ENCODE peak calls at places on chromosomes 12 and 14, in five cellular contexts. One of them, this sample, is unnamed.

GRCh38 chr12:125203145-125203765 is 138.0 kb downstream of the AACS start:
- DNase-seq in MCF 10A: peak
- DNase-seq in lower leg skin: no peak
- DNase-seq in CD4-positive, alpha-beta T cell: no peak
- DNase-seq in endothelial cell: no peak
- DNase-seq in this sample: no peak

GRCh38 chr12:122969657-122970056 is 3.4 kb upstream of the ABCB9 start:
- DNase-seq in CD4-positive, alpha-beta T cell: no peak
- DNase-seq in MCF 10A: no peak
- DNase-seq in endothelial cell: no peak
- DNase-seq in lower leg skin: no peak
- DNase-seq in this sample: no peak

GRCh38 chr14:55136241-55136640 is 7.2 kb downstream of the LGALS3 start:
- DNase-seq in CD4-positive, alpha-beta T cell: no peak
- DNase-seq in MCF 10A: no peak
- DNase-seq in lower leg skin: no peak
- DNase-seq in endothelial cell: no peak
- DNase-seq in this sample: no peak

GRCh38 chr12:25694072-25694471 is 141.0 kb upstream of the LMNTD1 start:
- DNase-seq in MCF 10A: peak
- DNase-seq in lower leg skin: peak
- DNase-seq in endothelial cell: no peak
- DNase-seq in CD4-positive, alpha-beta T cell: no peak
- DNase-seq in this sample: no peak

GRCh38 chr14:77100961-77101360 is 2.9 kb downstream of the CIPC start:
- DNase-seq in MCF 10A: no peak
- DNase-seq in endothelial cell: no peak
- DNase-seq in CD4-positive, alpha-beta T cell: no peak
- DNase-seq in lower leg skin: no peak
- DNase-seq in this sample: no peak

GRCh38 chr12:121925361-121925725 is 7.0 kb downstream of the CFAP251 start:
- DNase-seq in MCF 10A: no peak
- DNase-seq in CD4-positive, alpha-beta T cell: no peak
- DNase-seq in lower leg skin: no peak
- DNase-seq in endothelial cell: no peak
- DNase-seq in this sample: no peak

GRCh38 chr12:32885831-32886230 is 10.7 kb downstream of the PKP2 start:
- DNase-seq in MCF 10A: no peak
- DNase-seq in CD4-positive, alpha-beta T cell: no peak
- DNase-seq in lower leg skin: no peak
- DNase-seq in endothelial cell: no peak
- DNase-seq in this sample: no peak

GRCh38 chr12:14769462-14769836 is 33.8 kb downstream of the WBP11 start:
- DNase-seq in lower leg skin: no peak
- DNase-seq in CD4-positive, alpha-beta T cell: no peak
- DNase-seq in MCF 10A: no peak
- DNase-seq in endothelial cell: peak
- DNase-seq in this sample: no peak

GRCh38 chr14:36829547-36829946 is 167.9 kb downstream of the PAX9 start:
- DNase-seq in lower leg skin: no peak
- DNase-seq in MCF 10A: no peak
- DNase-seq in CD4-positive, alpha-beta T cell: no peak
- DNase-seq in endothelial cell: no peak
- DNase-seq in this sample: no peak

GRCh38 chr12:21500786-21501257 is 613 bp downstream of the RECQL start:
- DNase-seq in MCF 10A: no peak
- DNase-seq in CD4-positive, alpha-beta T cell: no peak
- DNase-seq in endothelial cell: no peak
- DNase-seq in lower leg skin: no peak
- DNase-seq in this sample: no peak

GRCh38 chr12:6840428-6841138 is at the start of gene GNB3:
- DNase-seq in CD4-positive, alpha-beta T cell: no peak
- DNase-seq in MCF 10A: no peak
- DNase-seq in endothelial cell: no peak
- DNase-seq in lower leg skin: no peak
- DNase-seq in this sample: no peak

GRCh38 chr12:101076940-101077351 is 133.1 kb downstream of the SLC5A8 start:
- DNase-seq in lower leg skin: no peak
- DNase-seq in CD4-positive, alpha-beta T cell: no peak
- DNase-seq in MCF 10A: no peak
- DNase-seq in endothelial cell: no peak
- DNase-seq in this sample: no peak

GRCh38 chr12:64125913-64126312 is 96.2 kb downstream of the KICS2 start:
- DNase-seq in MCF 10A: no peak
- DNase-seq in endothelial cell: no peak
- DNase-seq in CD4-positive, alpha-beta T cell: no peak
- DNase-seq in lower leg skin: no peak
- DNase-seq in this sample: no peak

GRCh38 chr12:124744659-124745467 is 118.8 kb downstream of the SCARB1 start:
- DNase-seq in MCF 10A: no peak
- DNase-seq in endothelial cell: no peak
- DNase-seq in lower leg skin: no peak
- DNase-seq in CD4-positive, alpha-beta T cell: no peak
- DNase-seq in this sample: no peak

GRCh38 chr12:8692573-8692972 is 5.2 kb upstream of the RIMKLB start:
- DNase-seq in endothelial cell: peak
- DNase-seq in CD4-positive, alpha-beta T cell: no peak
- DNase-seq in lower leg skin: no peak
- DNase-seq in MCF 10A: no peak
- DNase-seq in this sample: no peak

GRCh38 chr12:108701779-108702435 is 29.4 kb downstream of the CORO1C start:
- DNase-seq in endothelial cell: no peak
- DNase-seq in CD4-positive, alpha-beta T cell: no peak
- DNase-seq in MCF 10A: peak
- DNase-seq in lower leg skin: no peak
- DNase-seq in this sample: no peak

GRCh38 chr14:103143535-103143934 is 20.3 kb downstream of the TNFAIP2 start:
- DNase-seq in MCF 10A: no peak
- DNase-seq in lower leg skin: no peak
- DNase-seq in CD4-positive, alpha-beta T cell: no peak
- DNase-seq in endothelial cell: no peak
- DNase-seq in this sample: no peak

GRCh38 chr12:20455001-20455706 is 86.8 kb downstream of the PDE3A start:
- DNase-seq in MCF 10A: no peak
- DNase-seq in endothelial cell: no peak
- DNase-seq in lower leg skin: no peak
- DNase-seq in CD4-positive, alpha-beta T cell: no peak
- DNase-seq in this sample: no peak

GRCh38 chr12:110102255-110102654 is 21.9 kb upstream of the IFT81 start:
- DNase-seq in CD4-positive, alpha-beta T cell: no peak
- DNase-seq in MCF 10A: peak
- DNase-seq in lower leg skin: no peak
- DNase-seq in endothelial cell: peak
- DNase-seq in this sample: no peak

GRCh38 chr12:106255952-106256351 is 8.1 kb upstream of the CKAP4 start:
- DNase-seq in lower leg skin: no peak
- DNase-seq in CD4-positive, alpha-beta T cell: no peak
- DNase-seq in endothelial cell: no peak
- DNase-seq in MCF 10A: no peak
- DNase-seq in this sample: no peak

GRCh38 chr14:74596747-74597456 is 15.1 kb downstream of the LTBP2 start:
- DNase-seq in endothelial cell: no peak
- DNase-seq in MCF 10A: no peak
- DNase-seq in lower leg skin: no peak
- DNase-seq in CD4-positive, alpha-beta T cell: no peak
- DNase-seq in this sample: no peak

GRCh38 chr12:90546511-90546910 is 408.5 kb downstream of the CCER1 start:
- DNase-seq in lower leg skin: no peak
- DNase-seq in CD4-positive, alpha-beta T cell: no peak
- DNase-seq in endothelial cell: no peak
- DNase-seq in MCF 10A: no peak
- DNase-seq in this sample: no peak

GRCh38 chr12:54286042-54286931 is 5.8 kb downstream of the HNRNPA1 start:
- DNase-seq in CD4-positive, alpha-beta T cell: no peak
- DNase-seq in endothelial cell: no peak
- DNase-seq in lower leg skin: no peak
- DNase-seq in MCF 10A: peak
- DNase-seq in this sample: no peak

GRCh38 chr12:47207829-47208248 is 128.1 kb upstream of the AMIGO2 start:
- DNase-seq in lower leg skin: no peak
- DNase-seq in endothelial cell: no peak
- DNase-seq in MCF 10A: no peak
- DNase-seq in CD4-positive, alpha-beta T cell: no peak
- DNase-seq in this sample: no peak

GRCh38 chr12:100539209-100539608 is 34.3 kb upstream of the GAS2L3 start:
- DNase-seq in endothelial cell: peak
- DNase-seq in lower leg skin: no peak
- DNase-seq in CD4-positive, alpha-beta T cell: no peak
- DNase-seq in MCF 10A: peak
- DNase-seq in this sample: peak

GRCh38 chr12:132886529-132887477 is 602 bp downstream of the CHFR start:
- DNase-seq in MCF 10A: no peak
- DNase-seq in CD4-positive, alpha-beta T cell: peak
- DNase-seq in endothelial cell: peak
- DNase-seq in lower leg skin: no peak
- DNase-seq in this sample: no peak

GRCh38 chr12:116142936-116143882 is 134.3 kb downstream of the MED13L start:
- DNase-seq in lower leg skin: no peak
- DNase-seq in CD4-positive, alpha-beta T cell: no peak
- DNase-seq in MCF 10A: peak
- DNase-seq in endothelial cell: no peak
- DNase-seq in this sample: no peak

GRCh38 chr12:11650697-11651281 is 1.3 kb downstream of the ETV6 start:
- DNase-seq in lower leg skin: no peak
- DNase-seq in MCF 10A: peak
- DNase-seq in endothelial cell: no peak
- DNase-seq in CD4-positive, alpha-beta T cell: no peak
- DNase-seq in this sample: no peak

GRCh38 chr12:6607751-6608591 is 792 bp upstream of the CHD4 start:
- DNase-seq in endothelial cell: no peak
- DNase-seq in CD4-positive, alpha-beta T cell: peak
- DNase-seq in lower leg skin: peak
- DNase-seq in MCF 10A: peak
- DNase-seq in this sample: no peak

GRCh38 chr12:89479982-89480381 is 44.6 kb downstream of the GALNT4 start:
- DNase-seq in MCF 10A: no peak
- DNase-seq in CD4-positive, alpha-beta T cell: no peak
- DNase-seq in endothelial cell: no peak
- DNase-seq in lower leg skin: no peak
- DNase-seq in this sample: no peak

GRCh38 chr12:28622416-28622815 is 432.2 kb downstream of the CCDC91 start:
- DNase-seq in lower leg skin: no peak
- DNase-seq in endothelial cell: no peak
- DNase-seq in CD4-positive, alpha-beta T cell: no peak
- DNase-seq in MCF 10A: peak
- DNase-seq in this sample: no peak

DNA sequence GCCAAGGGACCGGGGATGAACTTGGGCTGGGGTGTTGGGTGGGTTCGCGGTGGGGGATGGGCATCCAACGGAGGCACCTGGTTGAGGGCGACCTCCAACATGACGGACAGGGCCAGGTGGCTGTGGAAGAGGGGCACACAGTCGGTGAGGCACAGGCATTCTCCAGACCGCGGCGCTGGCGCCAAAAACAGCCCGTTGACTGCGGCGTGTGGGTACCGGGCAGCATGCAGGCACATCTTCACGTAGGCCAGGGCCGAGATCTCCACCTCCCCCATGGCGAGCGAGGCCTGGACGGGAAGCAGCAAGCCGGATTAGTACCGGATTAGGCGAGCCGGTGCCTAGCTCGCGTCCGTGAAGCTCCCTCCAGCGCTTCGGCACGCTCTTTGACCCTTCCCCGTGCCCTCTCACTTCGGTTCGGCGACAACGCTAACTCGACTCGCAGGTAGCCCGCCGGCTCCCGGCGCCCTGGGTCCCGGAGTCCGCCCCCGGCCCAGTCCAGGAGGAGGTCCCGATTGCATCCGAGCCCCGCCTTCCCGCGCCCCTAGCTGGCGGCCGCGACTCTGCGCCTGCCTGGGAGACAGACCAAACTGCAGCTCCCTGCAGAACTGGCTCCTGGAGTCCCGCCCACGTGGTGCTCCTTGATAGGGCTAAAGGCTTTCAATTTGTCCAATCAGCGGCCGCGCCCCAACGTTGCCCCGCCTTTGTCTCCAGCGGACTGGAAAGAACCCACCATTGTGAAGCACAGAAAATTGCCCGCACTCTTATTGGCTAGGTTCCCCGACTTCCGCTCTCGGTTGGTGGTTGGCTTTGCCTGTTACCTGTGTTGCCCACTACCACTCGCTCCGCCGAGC is at the start of gene EMC9:
- DNase-seq in lower leg skin: peak
- DNase-seq in endothelial cell: peak
- DNase-seq in MCF 10A: peak
- DNase-seq in CD4-positive, alpha-beta T cell: peak
- DNase-seq in this sample: peak
- TF ChIP-seq CTCF in lower leg skin: no peak
- TF ChIP-seq CTCF in endothelial cell: no peak
- TF ChIP-seq CTCF in MCF 10A: peak
- TF ChIP-seq CTCF in CD4-positive, alpha-beta T cell: no peak
- TF ChIP-seq CTCF in this sample: peak

GRCh38 chr14:33469898-33470297 is 481.0 kb downstream of the EGLN3 start:
- DNase-seq in endothelial cell: no peak
- DNase-seq in MCF 10A: no peak
- DNase-seq in lower leg skin: no peak
- DNase-seq in CD4-positive, alpha-beta T cell: no peak
- DNase-seq in this sample: no peak

GRCh38 chr14:33477752-33478151 is 473.1 kb downstream of the EGLN3 start:
- DNase-seq in endothelial cell: no peak
- DNase-seq in lower leg skin: no peak
- DNase-seq in MCF 10A: no peak
- DNase-seq in CD4-positive, alpha-beta T cell: no peak
- DNase-seq in this sample: no peak

GRCh38 chr14:33480589-33481184 is 470.2 kb downstream of the EGLN3 start:
- DNase-seq in endothelial cell: no peak
- DNase-seq in CD4-positive, alpha-beta T cell: no peak
- DNase-seq in MCF 10A: no peak
- DNase-seq in lower leg skin: no peak
- DNase-seq in this sample: no peak

GRCh38 chr14:33475623-33476022 is 475.3 kb downstream of the EGLN3 start:
- DNase-seq in CD4-positive, alpha-beta T cell: no peak
- DNase-seq in lower leg skin: no peak
- DNase-seq in MCF 10A: peak
- DNase-seq in endothelial cell: peak
- DNase-seq in this sample: no peak
- TF ChIP-seq CTCF in CD4-positive, alpha-beta T cell: no peak
- TF ChIP-seq CTCF in lower leg skin: no peak
- TF ChIP-seq CTCF in MCF 10A: peak
- TF ChIP-seq CTCF in endothelial cell: peak
- TF ChIP-seq CTCF in this sample: peak

DNA sequence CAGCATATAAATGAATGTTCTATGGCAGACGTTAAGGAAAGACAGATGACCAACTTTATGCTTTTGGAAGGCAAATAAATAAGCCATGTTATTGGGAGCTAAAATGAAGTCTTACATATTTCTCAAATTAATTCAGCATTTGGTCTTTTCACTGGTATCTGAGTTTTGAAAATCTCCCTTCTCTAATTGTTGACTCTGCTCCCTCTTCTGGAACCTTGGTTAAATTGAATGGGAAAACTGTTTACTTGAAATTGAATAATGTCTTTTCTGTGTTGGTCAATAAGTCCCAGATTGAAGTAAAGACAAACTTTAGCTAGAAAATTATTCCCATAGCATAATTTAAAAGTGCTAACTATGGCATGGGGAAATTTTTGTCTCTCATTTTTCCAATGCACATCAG is 38.7 kb downstream of the LGR5 start:
- DNase-seq in endothelial cell: no peak
- DNase-seq in MCF 10A: no peak
- DNase-seq in lower leg skin: no peak
- DNase-seq in CD4-positive, alpha-beta T cell: no peak
- DNase-seq in this sample: no peak
- TF ChIP-seq CTCF in endothelial cell: no peak
- TF ChIP-seq CTCF in MCF 10A: no peak
- TF ChIP-seq CTCF in lower leg skin: no peak
- TF ChIP-seq CTCF in CD4-positive, alpha-beta T cell: no peak
- TF ChIP-seq CTCF in this sample: no peak

GRCh38 chr12:30837595-30837994 is 82.8 kb upstream of the CAPRIN2 start:
- DNase-seq in CD4-positive, alpha-beta T cell: no peak
- DNase-seq in MCF 10A: no peak
- DNase-seq in lower leg skin: no peak
- DNase-seq in endothelial cell: no peak
- DNase-seq in this sample: no peak
- TF ChIP-seq CTCF in CD4-positive, alpha-beta T cell: no peak
- TF ChIP-seq CTCF in MCF 10A: no peak
- TF ChIP-seq CTCF in lower leg skin: no peak
- TF ChIP-seq CTCF in endothelial cell: no peak
- TF ChIP-seq CTCF in this sample: no peak

This sample was measured in mesothelial cell of epicardium.